ENCODE peak calls at places on chromosomes 3 and 15, in five cellular contexts. Y, X, L, E and J are unnamed samples.

GRCh38 chr15:34264070-34264469 is 39.3 kb downstream of the EMC4 start:
- DNase-seq in X (no peak), Y (no peak), L (no peak), E (no peak), J (no peak)

GRCh38 chr3:195896361-195897080 is 11.8 kb downstream of the TNK2 start:
- DNase-seq in E (no peak), X (no peak), L (no peak), Y (no peak), J (no peak)

GRCh38 chr15:60390931-60391501 is 6.8 kb downstream of the ANXA2 start:
- DNase-seq in E (no peak), Y (peak), L (peak), X (no peak), J (no peak)

GRCh38 chr3:188664795-188665194 is 507.0 kb upstream of the TPRG1 start:
- DNase-seq in L (no peak), X (peak), Y (no peak), E (no peak), J (no peak)

GRCh38 chr3:102718651-102719050 is 283.8 kb downstream of the ZPLD1 start:
- DNase-seq in E (no peak), L (no peak), X (no peak), Y (no peak), J (no peak)

GRCh38 chr3:48820626-48821324 is 26.9 kb downstream of the PRKAR2A start:
- DNase-seq in E (no peak), Y (no peak), X (no peak), L (no peak), J (no peak)

GRCh38 chr3:34056951-34057390 is 258.5 kb downstream of the PDCD6IP start:
- DNase-seq in E (no peak), L (no peak), X (no peak), Y (no peak), J (no peak)

GRCh38 chr3:50289130-50289529 is 3.1 kb downstream of the IFRD2 start:
- DNase-seq in L (no peak), Y (no peak), E (no peak), X (no peak), J (no peak)

GRCh38 chr3:102142379-102143058 is 292.3 kb upstream of the ZPLD1 start:
- DNase-seq in E (no peak), Y (no peak), X (no peak), L (no peak), J (no peak)

GRCh38 chr3:52490938-52491526 is 4.1 kb upstream of the STAB1 start:
- DNase-seq in E (no peak), X (peak), L (no peak), Y (no peak), J (no peak)

GRCh38 chr3:82739390-82739789 is 977.9 kb upstream of the GBE1 start:
- DNase-seq in E (no peak), L (no peak), X (no peak), Y (no peak), J (no peak)

GRCh38 chr3:53804697-53805462 is 41.3 kb downstream of the CHDH start:
- DNase-seq in L (peak), E (no peak), Y (peak), X (no peak), J (no peak)

GRCh38 chr3:58469096-58469495 is 22.8 kb upstream of the KCTD6 start:
- DNase-seq in Y (no peak), E (no peak), L (no peak), X (no peak), J (no peak)

GRCh38 chr3:110174908-110175307 is 837.6 kb upstream of the DPPA4 start:
- DNase-seq in L (no peak), Y (no peak), X (no peak), E (no peak), J (no peak)

GRCh38 chr15:79593119-79593869 is 161.2 kb downstream of the MINAR1 start:
- DNase-seq in X (no peak), L (no peak), E (no peak), Y (peak), J (no peak)

GRCh38 chr3:52896613-52897012 is 735 bp downstream of the STIMATE start:
- DNase-seq in X (no peak), E (no peak), L (no peak), Y (peak), J (no peak)

GRCh38 chr3:151219056-151219455 is 16.0 kb upstream of the GPR171 start:
- DNase-seq in Y (no peak), X (no peak), E (no peak), L (no peak), J (no peak)

GRCh38 chr15:29921130-29921601 is 98.9 kb upstream of the TJP1 start:
- DNase-seq in L (no peak), Y (peak), E (no peak), X (peak), J (no peak)

GRCh38 chr3:173889522-173890055 is 492.0 kb downstream of the NLGN1 start:
- DNase-seq in E (no peak), Y (no peak), X (no peak), L (no peak), J (no peak)

GRCh38 chr15:55993804-55994539 is 560 bp upstream of the NEDD4 start:
- DNase-seq in L (no peak), Y (peak), E (no peak), X (no peak), J (no peak)

GRCh38 chr3:74465652-74466415 is 148.6 kb downstream of the CNTN3 start:
- DNase-seq in X (no peak), Y (no peak), E (no peak), L (no peak), J (no peak)

GRCh38 chr3:126577256-126577655 is 18.5 kb upstream of the C3orf22 start:
- DNase-seq in L (no peak), E (no peak), X (no peak), Y (no peak), J (no peak)

GRCh38 chr3:194610690-194611089 is 22.5 kb downstream of the TMEM44 start:
- DNase-seq in L (no peak), Y (no peak), X (no peak), E (no peak), J (no peak)

GRCh38 chr3:162072656-162073055 is 576.0 kb downstream of the OTOL1 start:
- DNase-seq in E (no peak), X (no peak), Y (no peak), L (no peak), J (no peak)

GRCh38 chr3:17077614-17078013 is 192.9 kb downstream of the PLCL2 start:
- DNase-seq in E (no peak), L (peak), Y (no peak), X (no peak), J (peak)

GRCh38 chr15:42358141-42358540 is 1.2 kb upstream of the CAPN3 start:
- DNase-seq in X (no peak), Y (no peak), E (no peak), L (no peak), J (no peak)